ENCODE peak calls at places on chromosome 22, in five cellular contexts. F is heart left ventricle, L is cardiac muscle cell, D is brain microvascular endothelial cell, K is H9. N is an unnamed sample.

GRCh38 chr22:19446603-19447387 is 716 bp downstream of the C22orf39 start:
- DNase-seq in F (no peak), K (peak), L (no peak), D (no peak), N (no peak)

GRCh38 chr22:29130490-29130889 is 57.7 kb downstream of the KREMEN1 start:
- DNase-seq in F (no peak), L (no peak), K (no peak), D (no peak), N (no peak)

GRCh38 chr22:33600595-33600994 is 319.7 kb downstream of the LARGE1 start:
- DNase-seq in K (no peak), D (no peak), F (no peak), L (no peak), N (no peak)

GRCh38 chr22:41810022-41810421 is 9.5 kb downstream of the CCDC134 start:
- DNase-seq in F (no peak), K (no peak), L (no peak), D (no peak), N (no peak)

GRCh38 chr22:33073989-33074391 is 15.8 kb upstream of the SYN3 start:
- DNase-seq in L (no peak), F (no peak), K (no peak), D (peak), N (no peak)

GRCh38 chr22:29260601-29261315 is 7.0 kb downstream of the RHBDD3 start:
- DNase-seq in K (no peak), D (no peak), L (no peak), F (no peak), N (no peak)

GRCh38 chr22:25762147-25762546 is 20.2 kb downstream of the MYO18B start:
- DNase-seq in L (peak), K (no peak), D (no peak), F (no peak), N (no peak)

GRCh38 chr22:31537019-31537535 is 40.7 kb downstream of the SFI1 start:
- DNase-seq in L (peak), F (no peak), K (no peak), D (no peak), N (no peak)

GRCh38 chr22:29621761-29622526 is 18.5 kb downstream of the NF2 start:
- DNase-seq in F (no peak), L (peak), K (no peak), D (peak), N (no peak)

GRCh38 chr22:30609260-30610185 is 2.5 kb downstream of the TCN2 start:
- DNase-seq in L (peak), F (peak), D (peak), K (no peak), N (no peak)

GRCh38 chr22:38792833-38793232 is 1.1 kb downstream of the DNAL4 start:
- DNase-seq in D (peak), F (no peak), L (peak), K (no peak), N (no peak)

GRCh38 chr22:35631597-35631996 is 14.5 kb upstream of the MB start:
- DNase-seq in K (peak), L (peak), F (no peak), D (peak), N (peak)

GRCh38 chr22:39598017-39598965 is 27.7 kb downstream of the CACNA1I start:
- DNase-seq in L (peak), D (no peak), K (peak), F (no peak), N (peak)

GRCh38 chr22:31605851-31606585 is 56.0 kb downstream of the PISD start:
- DNase-seq in F (no peak), D (no peak), K (no peak), L (no peak), N (no peak)

GRCh38 chr22:21652010-21652546 is 10.0 kb downstream of the SDF2L1 start:
- DNase-seq in K (peak), F (peak), D (peak), L (peak), N (peak)

GRCh38 chr22:34960005-34960404 is 106.0 kb upstream of the ISX start:
- DNase-seq in D (no peak), F (no peak), K (no peak), L (no peak), N (no peak)

DNA sequence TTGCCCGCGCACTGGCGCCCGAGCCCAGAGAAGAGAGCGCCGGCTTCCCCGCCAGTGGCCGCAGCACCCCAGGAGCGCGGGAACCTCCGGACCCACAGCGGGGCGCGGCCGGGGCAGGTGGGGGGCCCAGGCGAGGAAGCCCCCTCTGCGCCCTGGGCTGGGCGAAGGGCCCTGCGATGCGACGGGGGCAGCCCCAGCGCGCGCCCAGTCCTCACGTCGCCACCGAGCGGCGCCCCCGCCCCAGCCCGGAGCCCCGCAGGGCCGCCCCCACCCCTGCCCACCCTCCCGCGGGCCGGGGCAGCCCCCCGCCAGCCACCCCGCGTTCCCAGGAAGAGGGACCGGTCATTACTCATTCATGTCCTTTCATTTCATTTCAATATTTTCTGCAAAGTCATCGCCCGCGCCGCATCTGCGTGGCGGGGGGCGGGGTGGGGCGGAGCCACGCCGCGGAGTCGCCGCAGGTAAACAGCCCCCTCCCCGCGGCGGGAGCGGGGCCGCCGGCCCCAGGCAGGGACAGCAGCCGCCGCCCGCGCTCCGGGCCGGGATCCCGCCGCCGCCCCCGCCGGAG is 673 bp upstream of the PANX2 start:
- DNase-seq in D (no peak), F (peak), K (no peak), L (peak), N (no peak)
- TF ChIP-seq CTCF in D (no peak), F (no peak), K (no peak), L (no peak), N (no peak)

GRCh38 chr22:44988671-44989070 is 21.1 kb downstream of the PHF21B start:
- DNase-seq in F (no peak), L (no peak), K (no peak), D (no peak), N (no peak)
- TF ChIP-seq CTCF in F (no peak), L (no peak), K (peak), D (peak), N (no peak)

GRCh38 chr22:49025791-49026475 is 801.7 kb downstream of the BRD1 start:
- DNase-seq in F (peak), L (no peak), K (no peak), D (no peak), N (no peak)

GRCh38 chr22:49027122-49027670 is 800.5 kb downstream of the BRD1 start:
- DNase-seq in K (no peak), F (peak), L (no peak), D (no peak), N (no peak)

GRCh38 chr22:49028111-49028510 is 799.6 kb downstream of the BRD1 start:
- DNase-seq in F (peak), D (no peak), K (no peak), L (no peak), N (no peak)

GRCh38 chr22:49024775-49025440 is 802.8 kb downstream of the BRD1 start:
- DNase-seq in D (no peak), F (peak), L (no peak), K (no peak), N (no peak)

DNA sequence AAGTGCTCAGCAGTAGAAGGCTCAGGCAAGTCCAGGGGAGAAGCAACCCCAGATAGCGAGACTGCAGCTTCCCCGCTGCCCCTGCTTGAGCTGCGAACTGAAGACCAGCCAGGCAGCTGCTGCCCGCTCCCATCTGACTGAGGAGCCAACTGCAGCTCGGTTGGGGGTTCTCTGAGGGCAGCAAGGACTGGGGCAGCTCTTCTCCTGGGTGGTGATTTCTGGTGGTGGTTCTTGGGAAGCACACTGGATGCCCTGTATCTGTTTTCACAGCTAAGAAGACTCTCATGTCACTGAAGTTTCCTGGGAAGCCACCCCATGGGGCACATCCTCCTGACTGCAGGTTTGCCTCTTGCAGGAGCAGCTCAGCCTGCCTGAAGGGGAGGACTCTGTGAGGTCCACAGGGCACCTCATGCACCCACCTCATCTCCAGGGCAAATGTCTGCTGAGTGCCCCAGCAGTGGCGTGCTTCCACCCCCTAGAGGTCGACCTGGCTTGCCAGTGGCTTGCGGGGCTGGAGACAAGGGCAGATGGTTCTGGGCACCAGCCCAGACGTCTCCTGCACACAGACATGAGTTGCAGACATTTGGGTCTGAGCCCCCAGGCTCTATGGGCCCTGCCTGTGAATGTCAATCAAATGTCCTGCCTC is 801.1 kb downstream of the BRD1 start:
- DNase-seq in F (peak), D (no peak), K (peak), L (no peak), N (no peak)
- TF ChIP-seq CTCF in F (no peak), D (no peak), K (peak), L (no peak), N (peak)

GRCh38 chr22:20569059-20570058 is 61.9 kb downstream of the MED15 start:
- DNase-seq in L (peak), F (peak), D (peak), K (no peak), N (no peak)

GRCh38 chr22:20566420-20567260 is 59.2 kb downstream of the MED15 start:
- DNase-seq in F (peak), L (peak), D (no peak), K (no peak), N (no peak)

GRCh38 chr22:20568502-20569058 is 61.2 kb downstream of the MED15 start:
- DNase-seq in D (no peak), F (peak), K (no peak), L (no peak), N (no peak)

GRCh38 chr22:20567371-20567847 is 60.0 kb downstream of the MED15 start:
- DNase-seq in F (peak), L (no peak), K (no peak), D (no peak), N (no peak)

DNA sequence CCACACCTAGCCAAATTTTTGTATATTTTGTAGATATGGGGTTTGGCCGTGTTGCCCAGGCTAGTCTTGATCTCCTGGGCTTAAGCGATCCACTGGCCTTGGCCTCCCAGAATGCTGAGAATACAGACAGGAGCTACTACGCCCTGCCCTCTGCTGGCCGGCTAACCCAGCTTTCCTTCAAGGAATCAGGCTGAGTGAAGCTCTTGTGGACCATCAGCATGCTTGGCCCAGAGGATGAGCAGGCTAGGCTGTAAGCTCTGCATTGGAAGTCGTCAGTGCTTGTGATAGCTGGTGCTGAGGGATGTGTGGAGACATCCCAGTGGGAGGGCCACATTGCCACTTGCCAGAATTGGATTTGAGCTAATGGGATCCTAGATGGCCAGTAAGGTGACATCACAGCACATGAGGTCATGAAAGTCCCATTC is 60.6 kb downstream of the MED15 start:
- DNase-seq in L (peak), F (peak), D (peak), K (no peak), N (no peak)
- TF ChIP-seq CTCF in L (peak), F (peak), D (peak), K (peak), N (no peak)

GRCh38 chr22:46108564-46109473 is 41.5 kb upstream of the PPARA start:
- DNase-seq in K (peak), D (no peak), F (peak), L (peak), N (peak)
- TF ChIP-seq CTCF in K (no peak), D (peak), F (no peak), L (peak), N (no peak)

N was measured in nephron progenitor cell.